ENCODE peak calls at places on chromosomes 12 and 14, in eight cellular contexts. J, Y, C, R, N, I, K and Q are unnamed samples.

GRCh38 chr12:19155981-19156734 is 26.6 kb downstream of the PLEKHA5 start:
- DNase-seq in C (no peak), R (no peak), I (no peak), J (no peak), N (no peak), Y (no peak), K (no peak), Q (no peak)

GRCh38 chr14:53894456-53894855 is 62.2 kb downstream of the BMP4 start:
- DNase-seq in Y (peak), K (no peak), C (no peak), J (no peak), N (no peak), I (no peak), R (peak), Q (no peak)

GRCh38 chr12:15446798-15447197 is 124.5 kb downstream of the PTPRO start:
- DNase-seq in N (no peak), R (no peak), K (no peak), Y (peak), J (no peak), I (no peak), C (no peak), Q (no peak)

GRCh38 chr12:92369643-92370042 is 224.0 kb upstream of the BTG1 start:
- DNase-seq in Y (peak), I (no peak), R (peak), N (no peak), K (no peak), J (no peak), C (no peak), Q (no peak)

GRCh38 chr12:55847603-55848329 is 5.0 kb upstream of the MMP19 start:
- DNase-seq in Y (peak), N (peak), R (peak), J (peak), C (no peak), K (peak), I (peak), Q (no peak)

GRCh38 chr12:90333939-90334338 is 621.0 kb downstream of the CCER1 start:
- DNase-seq in K (no peak), R (no peak), C (no peak), Y (peak), J (no peak), I (no peak), N (no peak), Q (no peak)

GRCh38 chr12:95418142-95418541 is 55.8 kb upstream of the METAP2 start:
- DNase-seq in Y (no peak), C (no peak), R (no peak), J (no peak), N (no peak), I (no peak), K (no peak), Q (no peak)

GRCh38 chr14:103679351-103679750 is 35.9 kb downstream of the XRCC3 start:
- DNase-seq in I (peak), C (peak), K (no peak), N (peak), Y (no peak), J (no peak), R (peak), Q (peak)

GRCh38 chr12:54033106-54033979 is 493 bp downstream of the HOXC5 start:
- DNase-seq in K (no peak), Y (no peak), R (peak), C (no peak), I (peak), J (no peak), N (no peak), Q (no peak)

GRCh38 chr14:61503167-61503801 is 181.9 kb downstream of the PRKCH start:
- DNase-seq in J (no peak), R (no peak), C (peak), I (no peak), Y (peak), K (no peak), N (peak), Q (no peak)

GRCh38 chr14:104224516-104225281 is 86.3 kb downstream of the KIF26A start:
- DNase-seq in C (peak), K (no peak), Y (no peak), I (no peak), J (no peak), N (no peak), R (no peak), Q (peak)

GRCh38 chr14:65312859-65313258 is 99.7 kb upstream of the FUT8 start:
- DNase-seq in K (no peak), Y (no peak), N (no peak), R (no peak), I (no peak), C (no peak), J (no peak), Q (no peak)

GRCh38 chr12:43310596-43310995 is 241.4 kb downstream of the ADAMTS20 start:
- DNase-seq in K (no peak), I (no peak), R (no peak), Y (peak), J (no peak), N (no peak), C (no peak), Q (no peak)

GRCh38 chr14:69288001-69288771 is 28.2 kb downstream of the GALNT16 start:
- DNase-seq in J (peak), I (peak), N (no peak), Y (no peak), R (peak), C (no peak), K (peak), Q (no peak)

GRCh38 chr12:15629761-15630160 is 159.4 kb downstream of the EPS8 start:
- DNase-seq in C (no peak), R (no peak), K (no peak), Y (peak), N (no peak), I (no peak), J (no peak), Q (no peak)

GRCh38 chr12:56129210-56129691 is 1.2 kb downstream of the ESYT1 start:
- DNase-seq in J (peak), R (peak), C (peak), I (peak), N (peak), K (no peak), Y (peak), Q (no peak)

GRCh38 chr14:64387232-64387737 is 868 bp upstream of the MTHFD1 start:
- DNase-seq in I (no peak), N (no peak), J (no peak), C (no peak), Y (peak), R (peak), K (no peak), Q (peak)

GRCh38 chr14:63297387-63297786 is 21.3 kb downstream of the GPHB5 start:
- DNase-seq in J (no peak), Y (peak), N (no peak), R (no peak), K (no peak), I (no peak), C (no peak), Q (no peak)

GRCh38 chr12:102095677-102096263 is 24.1 kb downstream of the NUP37 start:
- DNase-seq in Y (peak), N (no peak), R (peak), K (no peak), J (no peak), I (no peak), C (no peak), Q (no peak)

GRCh38 chr12:16603265-16603915 is 2.6 kb downstream of the LMO3 start:
- DNase-seq in K (no peak), C (no peak), R (no peak), Y (peak), I (no peak), J (no peak), N (no peak), Q (no peak)

GRCh38 chr14:104130974-104131651 is 7.3 kb upstream of the KIF26A start:
- DNase-seq in Y (peak), I (no peak), K (no peak), C (no peak), N (no peak), J (peak), R (peak), Q (peak)

GRCh38 chr14:35242599-35243311 is 49.4 kb upstream of the PSMA6 start:
- DNase-seq in C (no peak), R (no peak), J (no peak), N (no peak), I (no peak), K (no peak), Y (no peak), Q (no peak)

GRCh38 chr12:55742719-55743130 is at the start of gene GDF11:
- DNase-seq in N (peak), R (peak), C (peak), I (peak), K (no peak), J (peak), Y (peak), Q (no peak)

GRCh38 chr12:41213648-41214047 is 25.5 kb downstream of the PDZRN4 start:
- DNase-seq in C (no peak), I (no peak), J (no peak), Y (no peak), N (no peak), R (no peak), K (no peak), Q (no peak)

GRCh38 chr12:96623818-96624217 is 134.4 kb downstream of the CFAP54 start:
- DNase-seq in K (no peak), R (no peak), C (no peak), I (no peak), J (no peak), N (no peak), Y (no peak), Q (no peak)

GRCh38 chr14:21098134-21098891 is at the start of gene ZNF219:
- DNase-seq in J (peak), Y (peak), R (peak), N (peak), K (no peak), C (peak), I (peak), Q (no peak)

GRCh38 chr12:128698573-128698972 is 125.2 kb downstream of the SLC15A4 start:
- DNase-seq in I (no peak), R (no peak), C (no peak), Y (no peak), J (no peak), K (no peak), N (no peak), Q (no peak)

GRCh38 chr12:108696111-108696995 is 35.0 kb downstream of the CORO1C start:
- DNase-seq in R (peak), J (peak), I (no peak), N (no peak), K (peak), C (peak), Y (peak), Q (no peak)

GRCh38 chr12:119589087-119589486 is 4.5 kb upstream of the TMEM233 start:
- DNase-seq in N (no peak), I (no peak), Y (peak), C (no peak), J (no peak), K (no peak), R (no peak), Q (no peak)

GRCh38 chr12:34347367-34347766 is 325.1 kb downstream of the ALG10 start:
- DNase-seq in Y (no peak), R (peak), C (no peak), I (no peak), K (no peak), N (no peak), J (no peak), Q (no peak)

GRCh38 chr14:68504861-68505260 is 288.0 kb downstream of the ZFP36L1 start:
- DNase-seq in J (no peak), C (no peak), K (no peak), Y (no peak), R (no peak), I (no peak), N (no peak), Q (no peak)

GRCh38 chr12:112162261-112162790 is 37.0 kb downstream of the TRAFD1 start:
- DNase-seq in N (no peak), Y (no peak), R (no peak), J (peak), K (no peak), C (no peak), I (no peak), Q (no peak)

GRCh38 chr14:50816419-50817047 is 14.4 kb downstream of the NIN start:
- DNase-seq in J (no peak), K (no peak), I (no peak), R (peak), N (no peak), C (no peak), Y (no peak), Q (no peak)

GRCh38 chr12:50597200-50598195 is 92.7 kb downstream of the DIP2B start:
- DNase-seq in Y (peak), I (peak), C (peak), N (peak), R (peak), K (no peak), J (no peak), Q (no peak)